ENCODE peak calls at places on chromosomes 3 and 15, in nine cellular contexts. S is heart left ventricle, W is fibroblast of lung, B is foreskin fibroblast, Q is heart right ventricle, A is brain microvascular endothelial cell, X is HepG2, I is neural progenitor cell, H is fibroblast of mammary gland. V is an unnamed sample.

GRCh38 chr3:111362286-111363009 is 179.5 kb upstream of the CD96 start:
- DNase-seq in S (no peak), W (no peak), B (no peak), Q (no peak), A (peak; percentile 4), X (no peak), I (no peak), H (no peak), V (no peak)

GRCh38 chr15:87527416-87527815 is 729.1 kb downstream of the NTRK3 start:
- DNase-seq in S (no peak), W (no peak), B (no peak), Q (no peak), A (no peak), X (no peak), I (no peak), H (no peak), V (peak; percentile 17)

GRCh38 chr3:183027276-183027675 is 46.9 kb upstream of the DCUN1D1 start:
- DNase-seq in S (no peak), W (no peak), B (no peak), Q (no peak), A (no peak), X (no peak), I (no peak), H (no peak), V (no peak)

GRCh38 chr3:195238626-195239118 is 32.3 kb downstream of the XXYLT1 start:
- DNase-seq in S (peak; percentile 24), W (peak; percentile 69), B (peak; percentile 77), Q (peak; percentile 24), A (no peak), X (no peak), I (no peak), H (peak; percentile 62), V (no peak)

GRCh38 chr3:34212671-34213070 is 414.2 kb downstream of the PDCD6IP start:
- DNase-seq in S (peak; percentile 24), W (peak; percentile 10), B (peak; percentile 64), Q (no peak), A (no peak), X (no peak), I (peak; percentile 53), H (peak; percentile 58), V (peak; percentile 91)

GRCh38 chr15:41683955-41684354 is 23.8 kb downstream of the MGA start:
- DNase-seq in S (no peak), W (no peak), B (no peak), Q (no peak), A (no peak), X (peak; percentile 18), I (no peak), H (no peak), V (no peak)

GRCh38 chr3:18301781-18302180 is 123.4 kb downstream of the SATB1 start:
- DNase-seq in S (no peak), W (no peak), B (no peak), Q (no peak), A (no peak), X (no peak), I (no peak), H (no peak), V (no peak)

GRCh38 chr15:49471733-49472132 is 48.7 kb downstream of the FGF7 start:
- DNase-seq in S (no peak), W (no peak), B (no peak), Q (no peak), A (no peak), X (no peak), I (no peak), H (no peak), V (no peak)

GRCh38 chr3:195522254-195523023 is 20.7 kb downstream of the PPP1R2 start:
- DNase-seq in S (no peak), W (peak; percentile 58), B (peak; percentile 57), Q (no peak), A (no peak), X (no peak), I (peak; percentile 30), H (peak; percentile 55), V (no peak)

GRCh38 chr15:77358545-77359240 is 61.2 kb downstream of the PEAK1 start:
- DNase-seq in S (no peak), W (no peak), B (no peak), Q (no peak), A (no peak), X (no peak), I (no peak), H (no peak), V (no peak)

GRCh38 chr3:54358327-54358726 is 236.0 kb downstream of the CACNA2D3 start:
- DNase-seq in S (no peak), W (no peak), B (peak; percentile 1), Q (no peak), A (no peak), X (no peak), I (no peak), H (peak; percentile 2), V (no peak)

GRCh38 chr3:17852217-17852616 is 109.8 kb upstream of the TBC1D5 start:
- DNase-seq in S (no peak), W (no peak), B (no peak), Q (no peak), A (no peak), X (no peak), I (no peak), H (no peak), V (no peak)

GRCh38 chr3:33159234-33159633 is 45.4 kb downstream of the CRTAP start:
- DNase-seq in S (no peak), W (no peak), B (no peak), Q (no peak), A (no peak), X (no peak), I (no peak), H (no peak), V (no peak)

GRCh38 chr3:25429960-25430941 is 2.2 kb downstream of the RARB start:
- DNase-seq in S (no peak), W (no peak), B (no peak), Q (no peak), A (no peak), X (no peak), I (no peak), H (no peak), V (no peak)

GRCh38 chr15:53457479-53457878 is 302.0 kb downstream of the WDR72 start:
- DNase-seq in S (no peak), W (no peak), B (no peak), Q (no peak), A (no peak), X (no peak), I (no peak), H (no peak), V (no peak)

GRCh38 chr3:162647321-162647720 is 1150.7 kb downstream of the OTOL1 start:
- DNase-seq in S (no peak), W (no peak), B (no peak), Q (no peak), A (no peak), X (no peak), I (no peak), H (no peak), V (no peak)

DNA sequence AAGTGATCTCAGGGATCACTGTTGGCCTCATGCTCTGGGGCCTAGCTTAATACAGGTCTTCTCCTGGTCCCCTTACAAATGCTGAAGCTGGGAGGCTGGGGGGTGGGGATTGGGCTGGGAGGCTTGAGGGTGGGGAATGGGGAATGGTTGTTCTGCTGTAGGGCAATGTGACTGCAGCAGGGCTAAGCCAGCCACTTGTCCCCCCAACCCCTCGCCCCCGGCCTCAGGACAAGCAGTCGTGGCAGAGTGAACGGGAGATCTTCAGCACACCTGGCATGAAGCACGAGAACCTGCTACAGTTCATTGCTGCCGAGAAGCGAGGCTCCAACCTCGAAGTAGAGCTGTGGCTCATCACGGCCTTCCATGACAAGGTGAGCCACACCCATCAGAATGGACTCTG is 17.2 kb upstream of the EXOG start:
- DNase-seq in S (no peak), W (no peak), B (no peak), Q (no peak), A (no peak), X (no peak), I (no peak), H (no peak), V (no peak)
- TF ChIP-seq CTCF in S (no peak), W (no peak), B (no peak), Q (no peak), A (no peak), X (no peak), I (no peak), H (no peak), V (no peak)

GRCh38 chr15:58115692-58116091 is 22.5 kb upstream of the AQP9 start:
- DNase-seq in S (no peak), W (peak; percentile 22), B (peak; percentile 55), Q (no peak), A (no peak), X (peak; percentile 9), I (peak; percentile 7), H (peak; percentile 48), V (no peak)
- TF ChIP-seq CTCF in S (peak; percentile 29), W (peak; percentile 9), B (peak; percentile 30), Q (peak; percentile 37), A (peak; percentile 45), X (peak; percentile 69), I (peak; percentile 25), H (peak; percentile 53), V (peak; percentile 40)

GRCh38 chr3:14422016-14422963 is 19.9 kb downstream of the SLC6A6 start:
- DNase-seq in S (no peak), W (no peak), B (no peak), Q (no peak), A (no peak), X (no peak), I (no peak), H (no peak), V (no peak)

GRCh38 chr3:14423963-14424362 is 21.6 kb downstream of the SLC6A6 start:
- DNase-seq in S (no peak), W (no peak), B (no peak), Q (no peak), A (no peak), X (no peak), I (no peak), H (no peak), V (no peak)

GRCh38 chr3:14425574-14426304 is 23.3 kb downstream of the SLC6A6 start:
- DNase-seq in S (no peak), W (no peak), B (no peak), Q (no peak), A (no peak), X (no peak), I (no peak), H (no peak), V (no peak)

GRCh38 chr3:14424711-14425573 is 22.5 kb downstream of the SLC6A6 start:
- DNase-seq in S (no peak), W (peak; percentile 45), B (peak; percentile 39), Q (no peak), A (no peak), X (no peak), I (no peak), H (no peak), V (no peak)

DNA sequence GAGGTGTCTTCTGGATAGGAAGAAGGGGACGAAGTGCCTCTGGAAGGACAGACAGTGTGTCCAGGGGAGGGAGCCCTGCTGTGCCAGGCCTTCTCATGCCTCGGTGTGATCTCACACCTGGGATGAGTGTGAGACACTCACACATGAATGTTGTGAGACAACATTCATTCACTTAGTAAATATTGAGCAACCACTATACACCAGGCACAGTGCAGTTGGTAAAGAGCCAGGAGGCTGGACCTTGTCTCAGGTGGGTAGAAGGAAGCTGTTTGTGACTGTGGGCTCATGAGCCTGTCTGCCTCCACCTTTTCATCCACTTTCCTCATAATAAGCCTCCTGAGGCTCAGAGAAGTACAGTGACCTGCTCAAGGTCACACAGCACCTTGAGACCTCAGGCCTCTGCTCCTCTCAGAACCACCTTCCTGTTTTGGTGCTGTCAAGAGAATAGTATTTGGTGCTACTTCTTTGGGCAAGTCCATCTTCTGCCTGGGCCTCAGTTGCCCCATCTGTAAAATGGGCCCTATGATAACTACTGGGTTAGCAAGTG is 20.9 kb downstream of the SLC6A6 start:
- DNase-seq in S (no peak), W (no peak), B (no peak), Q (no peak), A (no peak), X (peak; percentile 82), I (no peak), H (no peak), V (no peak)
- TF ChIP-seq CTCF in S (no peak), W (no peak), B (no peak), Q (no peak), A (no peak), X (peak; percentile 42), I (no peak), H (no peak), V (no peak)

GRCh38 chr15:34223904-34224596 is 766 bp upstream of the EMC4 start:
- DNase-seq in S (no peak), W (peak; percentile 29), B (no peak), Q (peak; percentile 5), A (no peak), X (no peak), I (peak; percentile 17), H (no peak), V (no peak)
- TF ChIP-seq CTCF in S (no peak), W (no peak), B (no peak), Q (no peak), A (no peak), X (peak; percentile 31), I (no peak), H (no peak), V (no peak)